ENCODE peak calls at places on chromosomes 7 and 10, in six cellular contexts. One of them, this sample, is unnamed.

GRCh38 chr7:132964886-132965285 is 117.0 kb downstream of the CHCHD3 start:
- DNase-seq in Peyer's patch: no peak
- DNase-seq in pancreas: no peak
- DNase-seq in tibial nerve: no peak
- DNase-seq in CD8-positive, alpha-beta memory T cell: no peak
- DNase-seq in colonic mucosa: no peak
- DNase-seq in this sample: no peak

GRCh38 chr10:123573236-123574147 is 92.7 kb upstream of the GPR26 start:
- DNase-seq in Peyer's patch: peak; percentile 68
- DNase-seq in pancreas: peak; percentile 87
- DNase-seq in tibial nerve: no peak
- DNase-seq in CD8-positive, alpha-beta memory T cell: no peak
- DNase-seq in colonic mucosa: peak; percentile 77
- DNase-seq in this sample: no peak

GRCh38 chr10:90885176-90885575 is 13.4 kb downstream of the RPP30 start:
- DNase-seq in Peyer's patch: no peak
- DNase-seq in pancreas: no peak
- DNase-seq in tibial nerve: no peak
- DNase-seq in CD8-positive, alpha-beta memory T cell: no peak
- DNase-seq in colonic mucosa: no peak
- DNase-seq in this sample: no peak

GRCh38 chr10:4543943-4544540 is 282.0 kb upstream of the AKR1E2 start:
- DNase-seq in Peyer's patch: no peak
- DNase-seq in pancreas: no peak
- DNase-seq in tibial nerve: no peak
- DNase-seq in CD8-positive, alpha-beta memory T cell: no peak
- DNase-seq in colonic mucosa: no peak
- DNase-seq in this sample: no peak

GRCh38 chr7:116591202-116592040 is 66.6 kb downstream of the CAV1 start:
- DNase-seq in Peyer's patch: no peak
- DNase-seq in pancreas: no peak
- DNase-seq in tibial nerve: no peak
- DNase-seq in CD8-positive, alpha-beta memory T cell: no peak
- DNase-seq in colonic mucosa: no peak
- DNase-seq in this sample: no peak

GRCh38 chr7:16345979-16346958 is 75.1 kb downstream of the CRPPA start:
- DNase-seq in Peyer's patch: no peak
- DNase-seq in pancreas: no peak
- DNase-seq in tibial nerve: no peak
- DNase-seq in CD8-positive, alpha-beta memory T cell: no peak
- DNase-seq in colonic mucosa: peak; percentile 32
- DNase-seq in this sample: no peak

GRCh38 chr10:68666280-68666760 is 54.7 kb upstream of the CCAR1 start:
- DNase-seq in Peyer's patch: no peak
- DNase-seq in pancreas: no peak
- DNase-seq in tibial nerve: no peak
- DNase-seq in CD8-positive, alpha-beta memory T cell: no peak
- DNase-seq in colonic mucosa: no peak
- DNase-seq in this sample: no peak

GRCh38 chr10:93894516-93895378 is 969 bp downstream of the SLC35G1 start:
- DNase-seq in Peyer's patch: no peak
- DNase-seq in pancreas: no peak
- DNase-seq in tibial nerve: no peak
- DNase-seq in CD8-positive, alpha-beta memory T cell: no peak
- DNase-seq in colonic mucosa: no peak
- DNase-seq in this sample: no peak

GRCh38 chr10:104811166-104811565 is 170.1 kb downstream of the SORCS3 start:
- DNase-seq in Peyer's patch: no peak
- DNase-seq in pancreas: no peak
- DNase-seq in tibial nerve: no peak
- DNase-seq in CD8-positive, alpha-beta memory T cell: no peak
- DNase-seq in colonic mucosa: no peak
- DNase-seq in this sample: no peak

GRCh38 chr10:1600861-1601260 is 136.5 kb downstream of the ADARB2 start:
- DNase-seq in Peyer's patch: no peak
- DNase-seq in pancreas: no peak
- DNase-seq in tibial nerve: no peak
- DNase-seq in CD8-positive, alpha-beta memory T cell: no peak
- DNase-seq in colonic mucosa: no peak
- DNase-seq in this sample: no peak

GRCh38 chr10:3139135-3139910 is 33.3 kb downstream of the PITRM1 start:
- DNase-seq in Peyer's patch: no peak
- DNase-seq in pancreas: no peak
- DNase-seq in tibial nerve: no peak
- DNase-seq in CD8-positive, alpha-beta memory T cell: no peak
- DNase-seq in colonic mucosa: no peak
- DNase-seq in this sample: no peak

GRCh38 chr10:43598447-43598846 is 7.8 kb upstream of the ZNF485 start:
- DNase-seq in Peyer's patch: no peak
- DNase-seq in pancreas: no peak
- DNase-seq in tibial nerve: no peak
- DNase-seq in CD8-positive, alpha-beta memory T cell: no peak
- DNase-seq in colonic mucosa: no peak
- DNase-seq in this sample: no peak

GRCh38 chr7:47285860-47286491 is 295.9 kb downstream of the TNS3 start:
- DNase-seq in Peyer's patch: no peak
- DNase-seq in pancreas: no peak
- DNase-seq in tibial nerve: no peak
- DNase-seq in CD8-positive, alpha-beta memory T cell: no peak
- DNase-seq in colonic mucosa: peak; percentile 15
- DNase-seq in this sample: no peak

GRCh38 chr7:26090927-26091519 is 61.0 kb upstream of the NFE2L3 start:
- DNase-seq in Peyer's patch: no peak
- DNase-seq in pancreas: no peak
- DNase-seq in tibial nerve: no peak
- DNase-seq in CD8-positive, alpha-beta memory T cell: no peak
- DNase-seq in colonic mucosa: no peak
- DNase-seq in this sample: no peak

GRCh38 chr10:49285232-49285631 is 13.7 kb upstream of the C10orf71 start:
- DNase-seq in Peyer's patch: no peak
- DNase-seq in pancreas: no peak
- DNase-seq in tibial nerve: no peak
- DNase-seq in CD8-positive, alpha-beta memory T cell: no peak
- DNase-seq in colonic mucosa: no peak
- DNase-seq in this sample: peak; percentile 32

GRCh38 chr7:29035044-29035740 is 77.1 kb upstream of the TRIL start:
- DNase-seq in Peyer's patch: no peak
- DNase-seq in pancreas: no peak
- DNase-seq in tibial nerve: no peak
- DNase-seq in CD8-positive, alpha-beta memory T cell: no peak
- DNase-seq in colonic mucosa: no peak
- DNase-seq in this sample: no peak

GRCh38 chr10:105159268-105159667 is 518.2 kb downstream of the SORCS3 start:
- DNase-seq in Peyer's patch: no peak
- DNase-seq in pancreas: no peak
- DNase-seq in tibial nerve: no peak
- DNase-seq in CD8-positive, alpha-beta memory T cell: no peak
- DNase-seq in colonic mucosa: no peak
- DNase-seq in this sample: no peak

GRCh38 chr7:128909605-128910568 is 622 bp downstream of the KCP start:
- DNase-seq in Peyer's patch: no peak
- DNase-seq in pancreas: no peak
- DNase-seq in tibial nerve: no peak
- DNase-seq in CD8-positive, alpha-beta memory T cell: no peak
- DNase-seq in colonic mucosa: no peak
- DNase-seq in this sample: no peak

GRCh38 chr10:124605856-124606812 is 138.0 kb downstream of the FAM53B start:
- DNase-seq in Peyer's patch: no peak
- DNase-seq in pancreas: no peak
- DNase-seq in tibial nerve: no peak
- DNase-seq in CD8-positive, alpha-beta memory T cell: no peak
- DNase-seq in colonic mucosa: no peak
- DNase-seq in this sample: peak; percentile 66

GRCh38 chr7:50712527-50713356 is 70.0 kb downstream of the GRB10 start:
- DNase-seq in Peyer's patch: no peak
- DNase-seq in pancreas: no peak
- DNase-seq in tibial nerve: no peak
- DNase-seq in CD8-positive, alpha-beta memory T cell: no peak
- DNase-seq in colonic mucosa: no peak
- DNase-seq in this sample: no peak

GRCh38 chr7:131502810-131503545 is 53.5 kb downstream of the PODXL start:
- DNase-seq in Peyer's patch: no peak
- DNase-seq in pancreas: no peak
- DNase-seq in tibial nerve: no peak
- DNase-seq in CD8-positive, alpha-beta memory T cell: no peak
- DNase-seq in colonic mucosa: no peak
- DNase-seq in this sample: no peak

GRCh38 chr7:101138149-101138870 is 11.4 kb downstream of the SERPINE1 start:
- DNase-seq in Peyer's patch: peak; percentile 82
- DNase-seq in pancreas: peak; percentile 77
- DNase-seq in tibial nerve: peak; percentile 66
- DNase-seq in CD8-positive, alpha-beta memory T cell: peak; percentile 77
- DNase-seq in colonic mucosa: peak; percentile 81
- DNase-seq in this sample: peak; percentile 84

GRCh38 chr7:106485031-106485551 is 175.9 kb downstream of the CCDC71L start:
- DNase-seq in Peyer's patch: no peak
- DNase-seq in pancreas: no peak
- DNase-seq in tibial nerve: no peak
- DNase-seq in CD8-positive, alpha-beta memory T cell: no peak
- DNase-seq in colonic mucosa: no peak
- DNase-seq in this sample: no peak

GRCh38 chr10:31401287-31401686 is 82.3 kb downstream of the ZEB1 start:
- DNase-seq in Peyer's patch: no peak
- DNase-seq in pancreas: no peak
- DNase-seq in tibial nerve: no peak
- DNase-seq in CD8-positive, alpha-beta memory T cell: no peak
- DNase-seq in colonic mucosa: no peak
- DNase-seq in this sample: no peak

GRCh38 chr7:22152690-22153089 is 204.3 kb downstream of the RAPGEF5 start:
- DNase-seq in Peyer's patch: no peak
- DNase-seq in pancreas: no peak
- DNase-seq in tibial nerve: no peak
- DNase-seq in CD8-positive, alpha-beta memory T cell: no peak
- DNase-seq in colonic mucosa: no peak
- DNase-seq in this sample: no peak

GRCh38 chr10:13448216-13448615 is 80.6 kb downstream of the BEND7 start:
- DNase-seq in Peyer's patch: no peak
- DNase-seq in pancreas: no peak
- DNase-seq in tibial nerve: no peak
- DNase-seq in CD8-positive, alpha-beta memory T cell: no peak
- DNase-seq in colonic mucosa: no peak
- DNase-seq in this sample: no peak

GRCh38 chr10:10881132-10881813 is 136.4 kb upstream of the CELF2 start:
- DNase-seq in Peyer's patch: no peak
- DNase-seq in pancreas: no peak
- DNase-seq in tibial nerve: no peak
- DNase-seq in CD8-positive, alpha-beta memory T cell: no peak
- DNase-seq in colonic mucosa: no peak
- DNase-seq in this sample: no peak

GRCh38 chr10:10883737-10884136 is 133.9 kb upstream of the CELF2 start:
- DNase-seq in Peyer's patch: no peak
- DNase-seq in pancreas: no peak
- DNase-seq in tibial nerve: no peak
- DNase-seq in CD8-positive, alpha-beta memory T cell: no peak
- DNase-seq in colonic mucosa: no peak
- DNase-seq in this sample: no peak

GRCh38 chr10:10891437-10891836 is 126.2 kb upstream of the CELF2 start:
- DNase-seq in Peyer's patch: no peak
- DNase-seq in pancreas: no peak
- DNase-seq in tibial nerve: no peak
- DNase-seq in CD8-positive, alpha-beta memory T cell: no peak
- DNase-seq in colonic mucosa: no peak
- DNase-seq in this sample: no peak

GRCh38 chr10:10892290-10892875 is 125.3 kb upstream of the CELF2 start:
- DNase-seq in Peyer's patch: no peak
- DNase-seq in pancreas: no peak
- DNase-seq in tibial nerve: no peak
- DNase-seq in CD8-positive, alpha-beta memory T cell: no peak
- DNase-seq in colonic mucosa: no peak
- DNase-seq in this sample: no peak

DNA sequence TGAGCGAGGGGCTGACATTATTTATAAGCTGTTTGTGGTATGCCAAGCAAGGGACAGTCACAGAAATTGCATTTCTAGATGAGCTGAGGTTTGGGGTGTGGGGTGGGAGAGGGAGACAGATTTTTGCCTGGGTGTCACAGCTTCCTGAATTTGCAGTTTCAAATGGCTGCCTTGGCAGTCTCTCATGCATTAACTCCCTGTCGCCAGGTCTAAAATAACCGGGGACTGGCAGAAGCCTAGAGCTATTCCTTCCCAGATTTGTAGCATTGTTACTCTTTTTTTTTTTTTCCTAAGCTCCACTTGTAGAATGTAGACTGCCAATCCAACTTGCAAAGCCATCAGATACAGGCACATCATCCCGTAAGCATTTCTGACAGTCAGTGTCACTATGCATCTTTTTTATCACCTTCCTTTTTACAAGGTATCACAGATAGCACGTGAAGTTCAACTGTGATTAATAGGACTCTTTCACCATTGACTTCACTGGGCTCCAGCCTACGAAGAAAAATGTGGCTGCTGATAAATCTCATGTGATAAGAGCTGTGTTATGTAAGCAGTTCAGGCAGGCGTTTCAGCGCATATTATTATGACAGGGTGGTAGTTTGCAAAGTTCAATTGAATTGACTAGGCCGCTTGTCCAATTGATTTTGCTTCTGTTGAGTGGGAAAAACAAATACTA is 130.7 kb upstream of the CELF2 start:
- DNase-seq in Peyer's patch: no peak
- DNase-seq in pancreas: no peak
- DNase-seq in tibial nerve: no peak
- DNase-seq in CD8-positive, alpha-beta memory T cell: no peak
- DNase-seq in colonic mucosa: no peak
- DNase-seq in this sample: no peak
- H3K27ac ChIP-seq in Peyer's patch: no peak overlapping the region
- H3K27ac ChIP-seq in pancreas: no peak overlapping the region
- H3K27ac ChIP-seq in tibial nerve: no peak overlapping the region
- H3K27ac ChIP-seq in CD8-positive, alpha-beta memory T cell: no peak overlapping the region
- H3K27ac ChIP-seq in colonic mucosa: no peak overlapping the region
- H3K27ac ChIP-seq in this sample: no peak overlapping the region

DNA sequence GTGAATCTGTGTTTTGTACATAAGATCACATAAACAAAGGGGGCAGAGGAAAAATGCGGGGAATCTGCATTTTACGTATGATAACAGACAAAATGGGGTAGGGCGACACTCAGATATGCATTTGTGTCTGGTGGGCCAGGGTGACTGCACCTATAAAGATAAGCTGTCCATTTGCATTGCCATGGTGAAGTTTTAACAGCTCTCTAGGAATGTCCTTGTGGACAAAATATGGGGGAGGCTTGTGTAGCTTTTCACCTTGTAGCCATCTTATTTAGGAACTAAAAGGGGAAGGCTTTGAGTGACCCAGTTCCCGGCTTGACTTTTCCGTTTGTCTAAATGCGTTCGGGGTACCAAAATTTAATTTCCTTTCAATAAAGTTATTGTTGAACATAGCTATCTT is 92.4 kb upstream of the AGBL3 start:
- DNase-seq in Peyer's patch: no peak
- DNase-seq in pancreas: no peak
- DNase-seq in tibial nerve: no peak
- DNase-seq in CD8-positive, alpha-beta memory T cell: no peak
- DNase-seq in colonic mucosa: no peak
- DNase-seq in this sample: no peak
- H3K4me3 ChIP-seq in Peyer's patch: no peak overlapping the region
- H3K4me3 ChIP-seq in pancreas: no peak overlapping the region
- H3K4me3 ChIP-seq in tibial nerve: no peak overlapping the region
- H3K4me3 ChIP-seq in CD8-positive, alpha-beta memory T cell: no peak overlapping the region
- H3K4me3 ChIP-seq in colonic mucosa: no peak overlapping the region
- H3K4me3 ChIP-seq in this sample: no peak overlapping the region

GRCh38 chr10:46077141-46077554 is 31.1 kb upstream of the MSMB start:
- DNase-seq in Peyer's patch: no peak
- DNase-seq in pancreas: no peak
- DNase-seq in tibial nerve: no peak
- DNase-seq in CD8-positive, alpha-beta memory T cell: no peak
- DNase-seq in colonic mucosa: no peak
- DNase-seq in this sample: no peak
- H3K9me3 ChIP-seq in Peyer's patch: no peaks in the 10 kb centered on the region
- H3K9me3 ChIP-seq in pancreas: no peaks in the 10 kb centered on the region
- H3K9me3 ChIP-seq in tibial nerve: no peaks in the 10 kb centered on the region
- H3K9me3 ChIP-seq in CD8-positive, alpha-beta memory T cell: no peaks in the 10 kb centered on the region
- H3K9me3 ChIP-seq in colonic mucosa: no peaks in the 10 kb centered on the region
- H3K9me3 ChIP-seq in this sample: no peaks in the 10 kb centered on the region

GRCh38 chr10:132420469-132421376 is 23.7 kb downstream of the PWWP2B start:
- DNase-seq in Peyer's patch: peak; percentile 72
- DNase-seq in pancreas: peak; percentile 78
- DNase-seq in tibial nerve: no peak
- DNase-seq in CD8-positive, alpha-beta memory T cell: no peak
- DNase-seq in colonic mucosa: peak; percentile 68
- DNase-seq in this sample: peak; percentile 68
- H3K27ac ChIP-seq in Peyer's patch: peak overlapping the region; percentile 93
- H3K27ac ChIP-seq in pancreas: peak overlapping the region; percentile 92
- H3K27ac ChIP-seq in tibial nerve: peak overlapping the region; percentile 97
- H3K27ac ChIP-seq in CD8-positive, alpha-beta memory T cell: no peak overlapping the region
- H3K27ac ChIP-seq in colonic mucosa: peak overlapping the region; percentile 87
- H3K27ac ChIP-seq in this sample: peak overlapping the region; percentile 96

This sample was measured in left lung.